ENCODE peak calls at places on chromosomes 7 and 10, in four cellular contexts. One of them, this sample, is unnamed.

GRCh38 chr7:52540041-52540440 is 495.4 kb upstream of the POM121L12 start:
- DNase-seq in tibial nerve: no peak
- DNase-seq in ovary: no peak
- DNase-seq in SK-N-SH: no peak
- DNase-seq in this sample: no peak

GRCh38 chr10:48459270-48460147 is 145.4 kb downstream of the ARHGAP22 start:
- DNase-seq in tibial nerve: no peak
- DNase-seq in ovary: no peak
- DNase-seq in SK-N-SH: no peak
- DNase-seq in this sample: peak

GRCh38 chr10:26378763-26379361 is 59.3 kb upstream of the APBB1IP start:
- DNase-seq in tibial nerve: no peak
- DNase-seq in ovary: no peak
- DNase-seq in SK-N-SH: no peak
- DNase-seq in this sample: no peak

GRCh38 chr7:140649566-140650205 is 9.1 kb upstream of the DENND2A start:
- DNase-seq in tibial nerve: no peak
- DNase-seq in ovary: no peak
- DNase-seq in SK-N-SH: no peak
- DNase-seq in this sample: peak

GRCh38 chr7:55158541-55158940 is 139.7 kb downstream of the EGFR start:
- DNase-seq in tibial nerve: no peak
- DNase-seq in ovary: no peak
- DNase-seq in SK-N-SH: no peak
- DNase-seq in this sample: no peak

GRCh38 chr7:100220833-100221718 is 1.3 kb downstream of the PVRIG start:
- DNase-seq in tibial nerve: no peak
- DNase-seq in ovary: no peak
- DNase-seq in SK-N-SH: no peak
- DNase-seq in this sample: no peak

GRCh38 chr7:118949031-118949430 is 724.5 kb downstream of the ANKRD7 start:
- DNase-seq in tibial nerve: no peak
- DNase-seq in ovary: no peak
- DNase-seq in SK-N-SH: no peak
- DNase-seq in this sample: no peak

GRCh38 chr7:20598479-20599419 is 16.7 kb upstream of the ABCB5 start:
- DNase-seq in tibial nerve: peak
- DNase-seq in ovary: no peak
- DNase-seq in SK-N-SH: peak
- DNase-seq in this sample: no peak

GRCh38 chr7:74512762-74513161 is 59.1 kb downstream of the GTF2IRD1 start:
- DNase-seq in tibial nerve: no peak
- DNase-seq in ovary: no peak
- DNase-seq in SK-N-SH: no peak
- DNase-seq in this sample: no peak

GRCh38 chr10:113086282-113086681 is 136.2 kb downstream of the TCF7L2 start:
- DNase-seq in tibial nerve: no peak
- DNase-seq in ovary: no peak
- DNase-seq in SK-N-SH: no peak
- DNase-seq in this sample: no peak

GRCh38 chr7:149734514-149735075 is 38.8 kb downstream of the ZNF467 start:
- DNase-seq in tibial nerve: no peak
- DNase-seq in ovary: no peak
- DNase-seq in SK-N-SH: no peak
- DNase-seq in this sample: peak

GRCh38 chr7:19619122-19619521 is 89.7 kb downstream of the POLR1F start:
- DNase-seq in tibial nerve: no peak
- DNase-seq in ovary: no peak
- DNase-seq in SK-N-SH: no peak
- DNase-seq in this sample: no peak

GRCh38 chr7:147452816-147453215 is 1137.8 kb upstream of the C7orf33 start:
- DNase-seq in tibial nerve: no peak
- DNase-seq in ovary: no peak
- DNase-seq in SK-N-SH: no peak
- DNase-seq in this sample: no peak

GRCh38 chr10:35124540-35124939 is 2.1 kb upstream of the CREM start:
- DNase-seq in tibial nerve: no peak
- DNase-seq in ovary: no peak
- DNase-seq in SK-N-SH: no peak
- DNase-seq in this sample: no peak
- TF ChIP-seq CTCF in tibial nerve: no peak
- TF ChIP-seq CTCF in ovary: no peak
- TF ChIP-seq CTCF in SK-N-SH: no peak
- TF ChIP-seq CTCF in this sample: no peak

GRCh38 chr10:93468532-93469213 is 13.5 kb downstream of the MYOF start:
- DNase-seq in tibial nerve: no peak
- DNase-seq in ovary: no peak
- DNase-seq in SK-N-SH: no peak
- DNase-seq in this sample: no peak

GRCh38 chr10:93463723-93464511 is 18.2 kb downstream of the MYOF start:
- DNase-seq in tibial nerve: peak
- DNase-seq in ovary: peak
- DNase-seq in SK-N-SH: no peak
- DNase-seq in this sample: peak

GRCh38 chr10:93462881-93463280 is 19.3 kb downstream of the MYOF start:
- DNase-seq in tibial nerve: no peak
- DNase-seq in ovary: no peak
- DNase-seq in SK-N-SH: no peak
- DNase-seq in this sample: peak

GRCh38 chr10:93464826-93465388 is 17.2 kb downstream of the MYOF start:
- DNase-seq in tibial nerve: no peak
- DNase-seq in ovary: no peak
- DNase-seq in SK-N-SH: no peak
- DNase-seq in this sample: no peak

GRCh38 chr10:93465806-93466675 is 16.1 kb downstream of the MYOF start:
- DNase-seq in tibial nerve: peak
- DNase-seq in ovary: peak
- DNase-seq in SK-N-SH: peak
- DNase-seq in this sample: peak
- TF ChIP-seq EP300 in tibial nerve: peak
- TF ChIP-seq EP300 in ovary: no peak
- TF ChIP-seq EP300 in SK-N-SH: peak
- TF ChIP-seq EP300 in this sample: peak

DNA sequence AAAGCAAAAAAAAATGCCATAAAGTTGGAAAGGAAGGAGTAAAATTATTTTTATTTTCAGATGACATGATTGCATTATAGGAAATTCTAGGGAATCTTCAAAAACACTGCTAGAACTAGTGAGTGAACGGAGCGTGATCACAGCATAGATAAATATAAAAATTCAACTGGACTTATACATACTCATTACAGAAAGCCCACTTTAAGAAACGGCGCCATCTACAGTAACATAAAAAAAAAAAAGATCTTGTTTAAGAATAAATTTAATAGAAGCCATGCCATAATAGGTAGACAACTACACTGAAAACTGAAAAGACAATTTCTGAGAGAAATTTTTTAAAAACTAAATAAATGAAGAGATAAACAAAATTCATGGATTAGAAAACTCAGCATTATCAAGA is 623.1 kb upstream of the MGMT start:
- DNase-seq in tibial nerve: no peak
- DNase-seq in ovary: no peak
- DNase-seq in SK-N-SH: no peak
- DNase-seq in this sample: no peak
- TF ChIP-seq CTCF in tibial nerve: no peak
- TF ChIP-seq CTCF in ovary: no peak
- TF ChIP-seq CTCF in SK-N-SH: no peak
- TF ChIP-seq CTCF in this sample: no peak

GRCh38 chr10:24531439-24531838 is 192.2 kb downstream of the ARHGAP21 start:
- DNase-seq in tibial nerve: no peak
- DNase-seq in ovary: no peak
- DNase-seq in SK-N-SH: no peak
- DNase-seq in this sample: no peak

GRCh38 chr10:24528960-24529359 is 194.7 kb downstream of the ARHGAP21 start:
- DNase-seq in tibial nerve: no peak
- DNase-seq in ovary: no peak
- DNase-seq in SK-N-SH: no peak
- DNase-seq in this sample: no peak

GRCh38 chr10:24524314-24524713 is 199.4 kb downstream of the ARHGAP21 start:
- DNase-seq in tibial nerve: no peak
- DNase-seq in ovary: no peak
- DNase-seq in SK-N-SH: no peak
- DNase-seq in this sample: no peak

DNA sequence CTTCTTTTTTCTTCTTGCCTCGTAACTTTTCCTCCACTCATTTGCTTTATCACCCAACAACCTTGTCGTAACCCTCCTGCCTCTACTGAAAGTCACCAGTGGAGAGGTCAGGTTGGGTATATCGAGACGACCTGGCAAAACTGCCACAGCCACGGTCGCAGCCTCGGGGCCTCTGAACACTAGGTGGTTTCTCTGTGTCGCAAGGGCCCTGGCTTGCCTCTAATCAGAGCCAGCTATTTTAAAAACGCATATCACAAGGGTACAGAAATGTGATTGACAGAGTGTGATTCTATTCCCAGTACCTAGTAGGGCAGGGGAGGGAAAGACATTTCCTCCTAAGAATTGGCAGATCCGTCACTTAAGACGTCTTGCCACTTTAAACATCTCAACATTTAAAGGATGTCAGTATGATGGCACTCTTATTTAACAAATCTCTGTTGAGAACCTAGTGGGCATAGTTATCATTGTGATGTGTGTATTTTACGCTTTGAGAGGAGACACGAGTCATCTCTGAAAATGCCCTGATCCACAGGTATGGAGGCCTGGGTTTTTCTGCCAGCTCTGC is 197.5 kb downstream of the ARHGAP21 start:
- DNase-seq in tibial nerve: no peak
- DNase-seq in ovary: no peak
- DNase-seq in SK-N-SH: no peak
- DNase-seq in this sample: no peak
- TF ChIP-seq EP300 in tibial nerve: no peak
- TF ChIP-seq EP300 in ovary: no peak
- TF ChIP-seq EP300 in SK-N-SH: no peak
- TF ChIP-seq EP300 in this sample: no peak

GRCh38 chr10:79066460-79067240 is 2.1 kb upstream of the ZMIZ1 start:
- DNase-seq in tibial nerve: peak
- DNase-seq in ovary: no peak
- DNase-seq in SK-N-SH: peak
- DNase-seq in this sample: peak
- TF ChIP-seq CTCF in tibial nerve: no peak
- TF ChIP-seq CTCF in ovary: no peak
- TF ChIP-seq CTCF in SK-N-SH: peak
- TF ChIP-seq CTCF in this sample: no peak

GRCh38 chr10:60382946-60383681 is 6.6 kb downstream of the ANK3 start:
- DNase-seq in tibial nerve: no peak
- DNase-seq in ovary: no peak
- DNase-seq in SK-N-SH: no peak
- DNase-seq in this sample: no peak

GRCh38 chr10:60387531-60387930 is 2.1 kb downstream of the ANK3 start:
- DNase-seq in tibial nerve: no peak
- DNase-seq in ovary: no peak
- DNase-seq in SK-N-SH: no peak
- DNase-seq in this sample: no peak

GRCh38 chr10:60385399-60385738 is 4.3 kb downstream of the ANK3 start:
- DNase-seq in tibial nerve: no peak
- DNase-seq in ovary: no peak
- DNase-seq in SK-N-SH: no peak
- DNase-seq in this sample: no peak

GRCh38 chr10:60384006-60384405 is 5.7 kb downstream of the ANK3 start:
- DNase-seq in tibial nerve: no peak
- DNase-seq in ovary: no peak
- DNase-seq in SK-N-SH: no peak
- DNase-seq in this sample: no peak

DNA sequence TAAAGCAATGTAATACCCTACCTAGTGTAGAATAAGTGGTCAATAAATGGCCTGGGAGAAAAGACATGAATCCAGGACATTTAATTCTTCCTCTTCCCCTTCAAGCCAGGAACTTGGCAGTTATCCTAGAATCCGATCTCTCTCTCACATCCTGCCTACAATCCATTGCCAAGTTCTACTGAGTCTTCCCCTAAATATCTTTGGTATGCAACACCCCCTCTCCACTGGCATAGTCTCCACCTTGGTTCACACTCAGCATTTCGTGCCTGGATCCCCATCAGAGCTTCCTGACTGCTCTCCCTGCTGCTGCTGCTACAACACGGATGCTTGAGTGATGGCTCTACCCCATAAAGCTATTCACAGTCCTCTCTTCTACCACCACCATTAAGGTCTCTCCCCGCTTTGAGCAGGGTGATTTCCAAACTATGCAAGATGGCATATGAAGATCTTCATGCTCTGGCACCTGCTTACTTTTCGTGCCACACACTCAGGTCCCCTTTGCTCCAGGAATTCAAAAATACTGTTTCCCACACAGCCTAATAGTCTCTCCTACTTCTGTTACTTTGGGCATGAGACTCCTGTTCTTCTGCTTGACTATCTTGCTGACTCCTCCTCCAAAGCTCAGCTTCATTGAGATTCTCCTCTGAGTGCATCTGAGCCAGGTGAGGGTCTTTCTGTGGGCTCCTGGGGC is 4.8 kb downstream of the ANK3 start:
- DNase-seq in tibial nerve: no peak
- DNase-seq in ovary: no peak
- DNase-seq in SK-N-SH: no peak
- DNase-seq in this sample: no peak
- TF ChIP-seq EP300 in tibial nerve: no peak
- TF ChIP-seq EP300 in ovary: no peak
- TF ChIP-seq EP300 in SK-N-SH: peak
- TF ChIP-seq EP300 in this sample: no peak

This sample was measured in sigmoid colon.